ENCODE peak calls at places on chromosomes 7 and 10, in six cellular contexts. W is heart left ventricle, M is psoas muscle, Z is Calu3, O is tibial artery, U is heart right ventricle. C is an unnamed sample.

GRCh38 chr7:13077466-13077865 is 390.0 kb downstream of the ARL4A start:
- DNase-seq in O (no peak), M (no peak), U (no peak), Z (no peak), W (no peak), C (no peak)

GRCh38 chr7:107321611-107322010 is 148.2 kb upstream of the GPR22 start:
- DNase-seq in M (no peak), W (no peak), Z (no peak), O (no peak), U (no peak), C (no peak)

GRCh38 chr7:159059629-159060028 is 85.0 kb downstream of the VIPR2 start:
- DNase-seq in M (no peak), Z (no peak), O (no peak), U (no peak), W (no peak), C (no peak)

GRCh38 chr7:84092207-84092606 is 102.4 kb downstream of the SEMA3A start:
- DNase-seq in Z (no peak), M (no peak), O (no peak), U (no peak), W (no peak), C (no peak)

GRCh38 chr7:27143022-27143949 is at the start of gene HOXA5:
- DNase-seq in U (no peak), W (peak), O (peak), Z (no peak), M (peak), C (peak)

GRCh38 chr10:59135275-59135674 is 41.2 kb upstream of the PHYHIPL start:
- DNase-seq in O (no peak), Z (no peak), M (no peak), W (no peak), U (no peak), C (no peak)

GRCh38 chr10:24952701-24953349 is 419 bp upstream of the PRTFDC1 start:
- DNase-seq in O (peak), W (peak), U (peak), M (peak), Z (peak), C (no peak)

GRCh38 chr7:129702316-129702715 is 90.8 kb downstream of the NRF1 start:
- DNase-seq in W (no peak), M (no peak), Z (no peak), U (no peak), O (no peak), C (no peak)

GRCh38 chr7:153413540-153414287 is 638.5 kb upstream of the DPP6 start:
- DNase-seq in Z (no peak), U (no peak), W (no peak), O (no peak), M (no peak), C (no peak)

GRCh38 chr7:106108988-106109387 is 3.1 kb downstream of the SYPL1 start:
- DNase-seq in O (no peak), W (no peak), Z (no peak), U (no peak), M (no peak), C (no peak)

GRCh38 chr10:74976565-74976964 is 134.9 kb upstream of the SAMD8 start:
- DNase-seq in U (no peak), M (no peak), Z (no peak), W (no peak), O (no peak), C (no peak)

GRCh38 chr7:135799881-135800280 is 51.3 kb upstream of the FAM180A start:
- DNase-seq in U (no peak), W (no peak), O (no peak), Z (no peak), M (no peak), C (no peak)
- TF ChIP-seq CTCF in U (no peak), W (no peak), O (no peak), Z (no peak), M (no peak), C (no peak)

GRCh38 chr7:151595702-151596340 is 76.1 kb upstream of the RHEB start:
- DNase-seq in W (no peak), Z (peak), M (no peak), O (no peak), U (no peak), C (no peak)

GRCh38 chr7:151599401-151600227 is 79.9 kb upstream of the RHEB start:
- DNase-seq in U (peak), O (peak), Z (peak), W (no peak), M (peak), C (no peak)

GRCh38 chr7:151601521-151602305 is 82.0 kb upstream of the RHEB start:
- DNase-seq in Z (no peak), W (no peak), U (no peak), M (no peak), O (no peak), C (no peak)

GRCh38 chr7:151597541-151597940 is 77.8 kb upstream of the RHEB start:
- DNase-seq in W (no peak), O (no peak), U (no peak), M (no peak), Z (no peak), C (no peak)

GRCh38 chr7:151598045-151598444 is 78.3 kb upstream of the RHEB start:
- DNase-seq in Z (peak), M (no peak), W (no peak), O (no peak), U (no peak), C (no peak)
- TF ChIP-seq CTCF in Z (no peak), M (no peak), W (no peak), O (no peak), U (no peak), C (no peak)

GRCh38 chr10:110610308-110610774 is 33.8 kb upstream of the RBM20 start:
- DNase-seq in O (no peak), U (peak), Z (peak), W (no peak), M (no peak), C (no peak)

GRCh38 chr10:110612629-110613028 is 31.5 kb upstream of the RBM20 start:
- DNase-seq in W (no peak), U (no peak), M (no peak), Z (no peak), O (no peak), C (no peak)

GRCh38 chr10:110612073-110612472 is 32.1 kb upstream of the RBM20 start:
- DNase-seq in Z (no peak), U (no peak), W (no peak), M (no peak), O (no peak), C (no peak)

GRCh38 chr10:110609592-110609991 is 34.5 kb upstream of the RBM20 start:
- DNase-seq in Z (no peak), U (peak), M (peak), O (no peak), W (no peak), C (no peak)

GRCh38 chr10:110608087-110608486 is 36.0 kb upstream of the RBM20 start:
- DNase-seq in Z (no peak), W (no peak), U (no peak), O (no peak), M (no peak), C (no peak)
- TF ChIP-seq CTCF in Z (no peak), W (no peak), U (no peak), O (no peak), M (no peak), C (no peak)

GRCh38 chr10:86711237-86711956 is 43.1 kb downstream of the LDB3 start:
- DNase-seq in M (peak), W (peak), O (peak), U (peak), Z (peak), C (peak)

GRCh38 chr10:86709786-86710185 is 41.5 kb downstream of the LDB3 start:
- DNase-seq in M (no peak), U (no peak), W (no peak), Z (no peak), O (no peak), C (no peak)

GRCh38 chr10:86710987-86711236 is 42.6 kb downstream of the LDB3 start:
- DNase-seq in U (no peak), M (no peak), Z (no peak), O (no peak), W (no peak), C (no peak)

GRCh38 chr10:86708783-86709778 is 40.8 kb downstream of the LDB3 start:
- DNase-seq in Z (no peak), W (peak), U (no peak), M (no peak), O (no peak), C (peak)

DNA sequence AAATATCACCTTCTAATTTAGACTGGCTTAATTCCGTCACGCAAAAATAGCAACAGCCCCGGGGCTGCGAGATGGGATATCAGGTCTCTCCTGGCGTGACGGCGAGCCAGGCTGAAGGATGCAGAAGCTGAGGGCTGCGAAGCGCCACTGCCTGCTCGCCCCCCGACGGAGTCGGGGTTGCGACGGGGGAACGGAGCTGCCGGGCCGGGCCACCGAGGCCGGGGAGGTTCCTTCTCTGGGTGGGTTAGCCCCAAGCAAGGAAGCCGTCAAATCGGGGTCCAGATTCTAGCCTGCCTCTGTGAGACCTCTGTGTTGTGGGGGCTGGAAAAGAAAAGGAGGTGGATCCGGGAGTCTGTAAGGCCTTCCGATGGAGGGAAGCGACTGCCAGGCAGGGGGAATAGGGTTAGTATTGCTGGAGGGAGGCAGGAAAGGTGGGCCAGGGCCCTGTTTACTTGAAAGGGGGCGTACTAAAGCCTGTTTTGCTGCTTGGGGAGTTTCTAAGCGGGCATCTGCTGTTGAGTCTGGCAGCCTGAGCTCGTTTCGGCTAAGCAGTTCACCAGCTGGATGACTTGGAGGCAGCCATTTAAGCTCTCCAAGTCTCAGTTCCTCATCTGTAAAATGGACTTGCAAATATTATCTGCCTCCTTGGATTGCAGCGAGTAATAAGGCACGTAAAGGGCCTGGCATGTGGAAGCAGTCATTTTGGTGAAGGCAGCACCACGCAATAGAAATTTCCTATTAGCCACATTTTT is 43.8 kb downstream of the LDB3 start:
- DNase-seq in M (peak), O (peak), W (no peak), Z (peak), U (no peak), C (peak)
- TF ChIP-seq CTCF in M (no peak), O (no peak), W (no peak), Z (no peak), U (no peak), C (no peak)